ENCODE peak calls at places on chromosome 11, in four cellular contexts. R is NB4, P is mammary epithelial cell, F is HepG2. J is an unnamed sample.
A peak's percentile ranks its signal among the peaks of the same experiment; 100 is the strongest.

GRCh38 chr11:129292768-129293167 is 82.9 kb upstream of the BARX2 start:
- DNase-seq in R (no peak), P (no peak), F (no peak), J (no peak)

GRCh38 chr11:1222491-1223345 is at the start of gene MUC5B:
- DNase-seq in F (no peak), P (no peak), R (no peak), J (no peak)

GRCh38 chr11:12675951-12676711 is 1.9 kb downstream of the TEAD1 start:
- DNase-seq in R (no peak), F (no peak), P (no peak), J (no peak)

GRCh38 chr11:72700026-72700610 is 25.9 kb upstream of the PDE2A start:
- DNase-seq in F (no peak), R (no peak), P (no peak), J (no peak)

GRCh38 chr11:62433553-62434301 is 14.9 kb downstream of the SCGB1A1 start:
- DNase-seq in R (no peak), P (no peak), F (no peak), J (no peak)

GRCh38 chr11:61791737-61792309 is 576 bp downstream of the TMEM258 start:
- DNase-seq in F (peak; percentile 83), R (peak; percentile 74), P (peak; percentile 85), J (peak; percentile 42)

GRCh38 chr11:575324-575995 is 810 bp upstream of the PHRF1 start:
- DNase-seq in P (peak; percentile 67), F (peak; percentile 59), R (no peak), J (no peak)

GRCh38 chr11:128467610-128468041 is 119.7 kb downstream of the ETS1 start:
- DNase-seq in R (no peak), F (peak; percentile 74), P (peak; percentile 93), J (peak; percentile 99)

GRCh38 chr11:106840146-106840545 is 178.1 kb downstream of the GUCY1A2 start:
- DNase-seq in P (no peak), R (no peak), F (no peak), J (no peak)

GRCh38 chr11:23991140-23991539 is 505.7 kb upstream of the LUZP2 start:
- DNase-seq in F (no peak), R (no peak), P (no peak), J (peak; percentile 90)

GRCh38 chr11:77156396-77157195 is 28.6 kb downstream of the MYO7A start:
- DNase-seq in F (no peak), P (no peak), R (no peak), J (no peak)

GRCh38 chr11:77598195-77598594 is 8.4 kb downstream of the AQP11 start:
- DNase-seq in P (no peak), F (no peak), R (no peak), J (no peak)

GRCh38 chr11:104784684-104785460 is 113.4 kb downstream of the CASP12 start:
- DNase-seq in P (no peak), R (no peak), F (no peak), J (no peak)
- H3K4me3 ChIP-seq in P (no peak overlapping the region), R (no peak overlapping the region), F (no peak overlapping the region), J (no peak overlapping the region)

DNA sequence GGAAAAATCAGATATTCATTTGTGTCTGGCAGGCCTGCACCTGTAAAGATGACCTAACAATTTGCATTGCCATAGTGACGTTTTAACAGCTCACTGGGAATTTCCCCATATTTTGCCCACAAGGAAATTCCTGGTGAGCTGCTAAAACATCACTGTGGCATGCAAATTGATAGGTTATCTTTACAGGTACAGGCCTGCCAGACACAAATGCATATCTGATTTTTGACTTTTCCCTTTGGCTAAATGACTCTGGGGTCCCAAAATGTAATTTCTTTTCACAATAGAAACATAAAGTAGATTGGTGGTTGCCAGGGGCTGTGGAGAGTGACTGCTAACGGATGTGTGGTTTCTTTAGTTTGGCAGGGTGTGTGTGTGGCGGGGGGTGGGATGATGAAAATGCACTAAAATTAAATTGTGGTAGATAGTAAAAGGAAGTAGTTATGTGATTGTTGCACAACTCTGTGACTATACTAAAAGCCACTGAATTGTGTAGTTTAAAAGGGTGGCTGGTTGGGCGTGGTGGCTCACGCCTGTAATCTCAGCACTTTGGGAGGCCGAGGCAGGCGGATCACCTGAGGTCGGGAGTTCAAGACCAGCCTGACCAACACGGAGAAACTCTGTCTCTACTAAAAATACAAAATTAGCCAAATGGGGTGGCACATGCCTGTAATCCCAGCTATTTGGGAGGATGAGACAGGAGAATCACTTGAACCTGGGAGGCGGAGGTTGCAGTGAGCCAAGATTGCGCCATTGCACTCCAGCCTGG is 18.5 kb upstream of the FEZ1 start:
- DNase-seq in R (peak; percentile 94), P (peak; percentile 98), F (no peak), J (no peak)
- H3K4me3 ChIP-seq in R (no peak overlapping the region), P (no peak overlapping the region), F (no peak overlapping the region), J (no peak overlapping the region)

DNA sequence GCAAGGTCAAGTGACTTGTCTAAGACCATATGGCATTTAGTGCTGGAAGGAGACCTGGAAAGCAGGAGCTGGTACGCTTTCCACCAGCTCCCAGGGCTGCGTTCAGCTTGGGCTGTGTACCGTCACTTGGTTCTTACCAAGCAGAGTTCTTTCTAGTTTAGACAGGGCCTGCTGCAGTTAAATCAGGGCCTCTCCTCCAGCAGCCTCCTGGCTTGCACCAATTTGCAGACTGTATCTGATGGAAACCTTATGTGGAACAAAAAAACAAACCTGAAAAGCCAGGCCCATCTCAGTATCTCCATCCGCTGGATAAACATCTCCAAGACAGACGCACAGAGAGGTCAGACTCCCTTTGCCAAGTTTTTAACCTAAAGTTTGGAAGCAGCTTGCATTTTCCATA is 288.5 kb upstream of the SORL1-AS1 start:
- DNase-seq in R (no peak), P (no peak), F (no peak), J (no peak)
- H3K4me3 ChIP-seq in R (no peak overlapping the region), P (no peak overlapping the region), F (no peak overlapping the region), J (no peak overlapping the region)

GRCh38 chr11:75522645-75523044 is 3.1 kb downstream of the GDPD5 start:
- DNase-seq in R (no peak), F (no peak), P (no peak), J (no peak)

GRCh38 chr11:75524576-75525432 is 937 bp downstream of the GDPD5 start:
- DNase-seq in R (peak; percentile 47), F (no peak), P (no peak), J (no peak)

GRCh38 chr11:75523189-75523588 is 2.6 kb downstream of the GDPD5 start:
- DNase-seq in P (no peak), F (no peak), R (no peak), J (no peak)

GRCh38 chr11:75525433-75526191 is at the start of gene GDPD5:
- DNase-seq in P (peak; percentile 77), F (peak; percentile 76), R (peak; percentile 93), J (no peak)

DNA sequence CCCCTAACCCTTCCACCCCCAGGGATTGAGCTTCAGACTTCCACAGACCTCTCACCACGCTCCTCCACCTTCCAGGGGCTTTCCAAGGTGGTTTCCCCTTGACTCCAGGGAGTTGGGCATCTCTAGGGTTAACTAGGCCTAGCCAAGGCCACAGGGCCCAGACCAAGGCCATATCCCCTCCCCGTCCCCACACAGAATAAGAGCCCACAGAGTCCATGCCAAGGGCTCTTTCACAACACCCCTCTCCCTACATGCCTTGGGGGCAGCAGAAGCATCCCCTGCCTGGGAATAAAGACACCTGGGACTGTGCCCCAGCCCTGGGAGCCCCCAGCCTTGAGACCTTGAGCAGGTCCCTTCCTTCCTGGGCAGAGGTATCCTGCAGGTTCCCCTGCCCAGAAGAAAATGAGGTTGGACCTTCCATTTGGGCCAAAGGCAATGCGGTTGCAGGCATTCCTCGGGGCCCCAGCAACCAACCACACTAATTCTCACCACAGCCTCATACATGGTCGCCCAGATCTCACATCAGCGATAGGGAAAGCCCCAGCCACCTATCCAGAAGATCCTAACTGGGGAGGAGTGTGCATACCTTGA is 1.8 kb downstream of the GDPD5 start:
- DNase-seq in P (no peak), R (no peak), F (peak; percentile 87), J (no peak)
- H3K4me3 ChIP-seq in P (no peak overlapping the region), R (no peak overlapping the region), F (peak overlapping the region; percentile 88), J (peak overlapping the region; percentile 80)

DNA sequence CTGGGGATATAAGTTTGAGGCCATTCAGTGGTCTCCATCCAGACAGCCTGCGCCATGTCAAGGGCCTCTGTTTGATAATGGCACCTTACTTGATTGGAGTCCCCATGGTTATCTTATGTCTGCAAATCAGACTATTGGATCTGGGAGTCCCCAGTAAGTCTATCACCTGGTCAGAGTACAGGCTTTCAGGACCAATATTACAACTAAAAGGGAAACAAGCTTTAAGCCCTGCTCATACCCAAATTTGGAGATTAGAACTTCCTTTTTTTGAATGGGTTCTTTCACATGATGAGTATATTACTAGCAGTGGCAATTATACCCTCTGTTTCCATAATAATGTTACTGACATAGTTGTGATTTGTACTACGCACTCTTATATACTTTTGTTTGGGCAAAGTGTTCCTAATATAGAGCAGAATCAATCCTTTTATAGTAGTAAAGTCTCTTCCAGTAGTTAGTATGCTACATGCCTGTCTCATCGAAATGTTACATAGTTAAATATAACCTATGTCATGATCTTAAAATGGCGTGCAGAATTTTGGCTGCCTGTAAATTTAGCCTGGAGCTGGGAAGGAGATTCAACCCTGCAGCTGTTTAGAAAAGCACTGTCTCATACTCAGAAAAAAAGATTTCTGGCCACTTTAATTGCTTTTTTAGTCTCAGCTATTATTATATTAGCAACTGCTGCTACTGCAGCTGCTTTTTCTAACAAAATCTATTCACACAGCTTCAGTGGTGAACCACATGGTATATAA is 4.9 kb downstream of the MS4A15 start:
- DNase-seq in F (no peak), R (no peak), P (no peak), J (no peak)
- H3K4me3 ChIP-seq in F (no peak overlapping the region), R (no peak overlapping the region), P (no peak overlapping the region), J (no peak overlapping the region)

GRCh38 chr11:57456960-57457642 is 3.2 kb upstream of the RTN4RL2 start:
- DNase-seq in R (peak; percentile 82), P (peak; percentile 68), F (peak; percentile 82), J (no peak)

GRCh38 chr11:57459112-57460016 is 964 bp upstream of the RTN4RL2 start:
- DNase-seq in F (no peak), R (peak; percentile 50), P (no peak), J (no peak)

GRCh38 chr11:57457643-57458023 is 2.7 kb upstream of the RTN4RL2 start:
- DNase-seq in P (no peak), R (no peak), F (no peak), J (no peak)

GRCh38 chr11:57458410-57459111 is 1.8 kb upstream of the RTN4RL2 start:
- DNase-seq in R (peak; percentile 58), F (no peak), P (no peak), J (no peak)

DNA sequence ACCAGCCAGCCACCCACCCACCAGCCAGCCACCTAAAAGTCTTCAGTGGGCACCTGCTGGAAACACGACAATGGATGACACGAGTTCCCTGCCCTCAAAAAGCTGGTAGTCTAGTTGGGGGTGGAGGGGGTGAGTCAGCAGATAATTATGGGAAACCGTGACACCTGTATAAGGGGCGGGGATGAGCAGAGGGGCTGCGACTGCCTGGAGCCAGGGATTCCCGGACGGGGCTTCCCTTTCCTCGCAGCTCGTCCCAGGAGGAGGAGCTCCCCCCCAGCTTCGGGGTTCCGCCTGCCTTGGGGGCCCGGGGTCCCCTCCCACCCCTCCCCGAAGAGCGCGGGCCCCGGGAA is 2.3 kb upstream of the RTN4RL2 start:
- DNase-seq in P (no peak), F (no peak), R (no peak), J (no peak)
- H3K4me3 ChIP-seq in P (no peak overlapping the region), F (peak overlapping the region; percentile 57), R (no peak overlapping the region), J (no peak overlapping the region)

GRCh38 chr11:57318178-57318577 is 6.6 kb downstream of the TNKS1BP1 start:
- DNase-seq in F (no peak), R (no peak), P (no peak), J (no peak)
- H3K4me3 ChIP-seq in F (no peak overlapping the region), R (no peak overlapping the region), P (no peak overlapping the region), J (no peak overlapping the region)

J was measured in AG04449.